ENCODE peak calls at places on chromosome 22, in four cellular contexts. F is A549, Q is HepG2, O is K562. U is an unnamed sample.

GRCh38 chr22:19862616-19863246 is 8.1 kb upstream of the GNB1L start:
- DNase-seq in O (no peak), F (no peak), Q (no peak), U (no peak)

GRCh38 chr22:41919357-41920224 is 4.7 kb upstream of the SHISA8 start:
- DNase-seq in O (peak; percentile 62), Q (no peak), F (no peak), U (peak; percentile 96)

GRCh38 chr22:26615149-26615548 is 2.7 kb downstream of the CRYBB1 start:
- DNase-seq in Q (no peak), F (no peak), O (no peak), U (no peak)

GRCh38 chr22:43642319-43642718 is 169.8 kb downstream of the EFCAB6 start:
- DNase-seq in F (no peak), Q (no peak), O (no peak), U (no peak)

GRCh38 chr22:44804327-44804726 is 52.0 kb downstream of the ARHGAP8 start:
- DNase-seq in F (no peak), O (no peak), Q (no peak), U (no peak)

GRCh38 chr22:48240935-48241230 is 1478.4 kb downstream of the TBC1D22A start:
- DNase-seq in Q (no peak), O (no peak), F (no peak), U (no peak)

GRCh38 chr22:25076281-25076680 is 123.4 kb upstream of the CRYBB3 start:
- DNase-seq in F (no peak), Q (no peak), O (no peak), U (no peak)

GRCh38 chr22:27124336-27125023 is 467.1 kb downstream of the MIAT start:
- DNase-seq in F (no peak), O (no peak), Q (no peak), U (no peak)

GRCh38 chr22:40405178-40406062 is 35.0 kb downstream of the SGSM3 start:
- DNase-seq in Q (no peak), F (no peak), O (no peak), U (no peak)

GRCh38 chr22:42336527-42337227 is 66.2 kb upstream of the TCF20 start:
- DNase-seq in O (no peak), F (no peak), Q (no peak), U (no peak)

GRCh38 chr22:42519544-42520237 is at the start of gene RRP7A:
- DNase-seq in F (peak; percentile 76), Q (peak; percentile 48), O (peak; percentile 78), U (peak; percentile 83)

GRCh38 chr22:46108564-46109473 is 41.5 kb upstream of the PPARA start:
- DNase-seq in O (peak; percentile 64), Q (peak; percentile 42), F (peak; percentile 73), U (no peak)

GRCh38 chr22:19819911-19820879 is 34.5 kb downstream of the GNB1L start:
- DNase-seq in O (no peak), Q (no peak), F (no peak), U (no peak)

GRCh38 chr22:44661070-44661469 is 40.9 kb upstream of the PRR5 start:
- DNase-seq in O (no peak), F (no peak), Q (no peak), U (peak; percentile 70)

GRCh38 chr22:24434472-24435322 is 7.3 kb downstream of the ADORA2A start:
- DNase-seq in Q (no peak), O (no peak), F (no peak), U (no peak)

GRCh38 chr22:21866821-21867527 is 471 bp downstream of the MAPK1 start:
- DNase-seq in F (peak; percentile 5), Q (no peak), O (peak; percentile 88), U (no peak)

GRCh38 chr22:33515733-33516297 is 404.5 kb downstream of the LARGE1 start:
- DNase-seq in Q (peak; percentile 53), O (no peak), F (no peak), U (no peak)

GRCh38 chr22:31139866-31140716 is at the start of gene PLA2G3:
- DNase-seq in F (no peak), Q (peak; percentile 50), O (peak; percentile 66), U (peak; percentile 94)

GRCh38 chr22:38299001-38299651 is 18.1 kb downstream of the CSNK1E start:
- DNase-seq in Q (no peak), F (no peak), O (no peak), U (no peak)

GRCh38 chr22:38300197-38300945 is 16.9 kb downstream of the CSNK1E start:
- DNase-seq in F (no peak), Q (no peak), O (no peak), U (no peak)

GRCh38 chr22:38299758-38300157 is 17.5 kb downstream of the CSNK1E start:
- DNase-seq in Q (no peak), F (no peak), O (no peak), U (no peak)

GRCh38 chr22:38296372-38296771 is 20.9 kb downstream of the CSNK1E start:
- DNase-seq in O (no peak), F (no peak), Q (no peak), U (no peak)

DNA sequence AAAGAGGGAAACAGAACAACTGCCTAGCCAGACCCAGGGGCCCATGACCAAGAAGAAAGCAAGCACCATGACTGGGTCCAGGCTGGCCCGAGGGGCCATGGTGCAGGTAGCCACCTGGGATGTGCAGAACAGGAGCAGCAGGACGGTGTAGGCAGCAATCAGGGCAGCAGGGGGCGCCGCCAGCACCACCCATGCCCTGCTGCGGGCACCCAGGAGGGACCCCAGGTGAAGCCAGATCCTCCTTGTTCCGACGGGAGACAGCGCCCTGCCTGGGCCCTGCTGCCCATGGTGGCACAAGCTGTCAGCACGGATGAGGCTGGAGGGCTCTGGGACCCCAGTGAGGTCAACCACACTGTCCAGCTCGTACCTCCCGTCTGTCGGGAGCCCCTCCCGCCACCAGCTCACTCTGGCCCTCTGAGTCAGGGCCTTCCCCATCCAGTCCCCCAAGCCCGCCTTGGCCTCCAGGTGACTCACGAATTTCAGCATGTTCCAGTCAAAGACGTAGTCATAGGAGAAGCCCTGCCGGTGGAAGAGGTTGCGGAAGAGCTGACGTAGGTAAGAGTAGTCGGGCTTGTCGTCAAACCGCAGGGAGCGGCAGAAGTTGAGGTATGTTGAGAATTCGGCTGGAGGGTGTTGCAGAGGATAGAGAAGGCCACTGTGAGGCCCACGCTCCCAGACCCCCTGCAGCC is 18.8 kb downstream of the CSNK1E start:
- DNase-seq in Q (no peak), O (peak; percentile 21), F (no peak), U (peak; percentile 63)
- TF ChIP-seq HMGXB4 in Q (no peak), O (no peak), F (no peak), U (no peak)

GRCh38 chr22:29093501-29093921 is 20.7 kb downstream of the KREMEN1 start:
- DNase-seq in F (no peak), O (no peak), Q (no peak), U (no peak)
- TF ChIP-seq HMGXB4 in F (no peak), O (no peak), Q (no peak), U (no peak)

DNA sequence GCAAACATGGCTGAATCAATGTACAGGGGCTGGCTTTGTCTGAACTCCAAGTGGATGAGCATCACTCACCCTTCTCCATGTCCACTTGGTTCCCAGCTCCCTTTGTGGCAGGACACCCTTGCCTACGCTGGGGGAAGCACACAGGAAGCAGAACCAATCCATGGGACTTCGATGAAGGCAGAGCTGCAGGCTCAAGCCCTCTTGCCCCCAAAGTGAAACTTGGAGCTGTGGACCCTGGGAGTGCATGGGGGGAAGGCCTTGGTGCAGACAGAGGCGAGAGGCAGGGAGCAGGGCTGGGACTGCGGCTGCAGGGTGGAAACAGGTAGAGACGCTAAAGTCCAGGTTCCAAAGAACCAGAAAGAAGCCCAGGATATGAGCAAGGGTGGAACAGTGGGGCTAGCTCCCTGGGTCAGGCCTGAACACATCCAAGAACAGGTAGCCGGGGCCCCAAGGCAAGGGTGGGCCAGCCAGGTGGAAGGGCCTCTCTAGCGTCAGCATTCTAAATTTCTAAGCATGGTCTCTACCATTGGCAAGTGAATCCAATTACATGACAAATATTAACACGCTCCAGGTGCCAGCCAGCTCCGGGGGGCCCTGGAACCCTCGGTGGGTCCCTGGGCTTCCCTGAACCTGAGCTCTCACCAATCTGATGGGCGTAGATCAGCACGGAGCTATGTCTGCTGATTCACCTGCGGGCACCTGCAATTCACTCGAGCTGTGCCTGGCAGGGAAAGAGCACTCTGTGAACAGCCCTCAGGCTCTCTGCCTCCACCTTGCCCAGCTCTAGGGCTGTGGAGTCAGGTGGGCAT is 532.8 kb downstream of the BRD1 start:
- DNase-seq in O (no peak), F (no peak), Q (no peak), U (no peak)
- TF ChIP-seq HMGXB4 in O (no peak), F (no peak), Q (no peak), U (no peak)

DNA sequence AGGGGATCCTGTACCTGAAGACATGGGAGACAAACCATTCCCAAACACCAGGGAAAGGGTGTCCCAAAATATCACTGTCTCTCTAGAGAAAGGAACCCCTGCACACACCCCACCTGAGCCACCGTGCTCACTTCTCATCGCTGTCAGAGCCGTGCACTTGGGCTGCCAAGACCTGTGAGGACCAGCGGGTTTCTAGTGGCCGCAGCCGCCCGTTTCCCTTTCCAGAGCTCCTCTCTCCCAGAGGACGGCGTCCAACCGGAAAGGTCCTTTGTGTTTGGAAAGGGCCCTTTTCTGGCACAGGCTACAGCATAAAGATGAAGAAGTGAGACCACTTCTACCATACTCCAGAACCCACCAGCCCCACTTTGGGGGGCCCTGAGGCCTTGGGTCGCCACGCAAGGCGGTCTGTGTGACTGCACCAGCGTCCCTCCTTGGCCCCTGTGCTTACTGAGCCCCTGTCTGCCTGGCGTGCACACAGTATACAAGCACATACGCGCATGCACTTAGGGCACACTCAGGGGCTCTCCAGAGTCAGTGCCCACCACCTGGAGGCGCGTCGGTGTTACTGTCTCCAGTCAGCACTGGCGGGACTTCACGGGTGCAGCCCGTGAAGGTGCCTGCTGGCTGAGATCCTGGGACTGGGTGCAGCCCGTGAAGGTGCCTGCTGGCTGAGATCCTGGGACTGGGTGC is 381.8 kb downstream of the TBC1D22A start:
- DNase-seq in O (no peak), F (no peak), Q (no peak), U (no peak)
- TF ChIP-seq HMGXB4 in O (no peak), F (no peak), Q (no peak), U (no peak)

GRCh38 chr22:35930933-35931332 is 97.7 kb downstream of the RBFOX2 start:
- DNase-seq in Q (peak; percentile 78), F (peak; percentile 69), O (peak; percentile 46), U (no peak)
- TF ChIP-seq HMGXB4 in Q (peak; percentile 57), F (no peak), O (no peak), U (no peak)